ENCODE peak calls at places on chromosomes 5 and 9, in four cellular contexts. One of them, this sample, is unnamed.

GRCh38 chr5:68383888-68384310 is 168.3 kb downstream of the PIK3R1 start:
- DNase-seq in heart left ventricle: no peak
- DNase-seq in GM12878: no peak
- DNase-seq in HCT116: no peak
- DNase-seq in this sample: no peak

GRCh38 chr9:14942037-14942436 is 31.8 kb upstream of the FREM1 start:
- DNase-seq in GM12878: no peak
- DNase-seq in HCT116: no peak
- DNase-seq in heart left ventricle: no peak
- DNase-seq in this sample: no peak

GRCh38 chr5:149636861-149637246 is 55.6 kb downstream of the ARHGEF37 start:
- DNase-seq in HCT116: peak
- DNase-seq in heart left ventricle: no peak
- DNase-seq in GM12878: no peak
- DNase-seq in this sample: peak

GRCh38 chr5:891117-891836 is 1.3 kb downstream of the BRD9 start:
- DNase-seq in HCT116: peak
- DNase-seq in heart left ventricle: no peak
- DNase-seq in GM12878: no peak
- DNase-seq in this sample: no peak

GRCh38 chr9:91245432-91246313 is 116.0 kb downstream of the AUH start:
- DNase-seq in heart left ventricle: no peak
- DNase-seq in GM12878: no peak
- DNase-seq in HCT116: no peak
- DNase-seq in this sample: no peak

GRCh38 chr9:105443121-105443520 is 4.7 kb upstream of the FSD1L start:
- DNase-seq in GM12878: no peak
- DNase-seq in HCT116: no peak
- DNase-seq in heart left ventricle: no peak
- DNase-seq in this sample: no peak

GRCh38 chr9:19284729-19285128 is 54.2 kb downstream of the DENND4C start:
- DNase-seq in heart left ventricle: no peak
- DNase-seq in HCT116: no peak
- DNase-seq in GM12878: no peak
- DNase-seq in this sample: no peak

GRCh38 chr5:149474198-149474597 is 77.0 kb downstream of the CSNK1A1 start:
- DNase-seq in heart left ventricle: no peak
- DNase-seq in GM12878: no peak
- DNase-seq in HCT116: no peak
- DNase-seq in this sample: no peak

GRCh38 chr9:122364783-122365150 is 6.1 kb upstream of the PTGS1 start:
- DNase-seq in HCT116: no peak
- DNase-seq in GM12878: no peak
- DNase-seq in heart left ventricle: no peak
- DNase-seq in this sample: no peak

GRCh38 chr5:51404256-51404655 is 21.0 kb downstream of the ISL1 start:
- DNase-seq in heart left ventricle: no peak
- DNase-seq in HCT116: peak
- DNase-seq in GM12878: no peak
- DNase-seq in this sample: no peak

GRCh38 chr5:53557386-53557785 is 3.1 kb upstream of the NDUFS4 start:
- DNase-seq in HCT116: no peak
- DNase-seq in heart left ventricle: no peak
- DNase-seq in GM12878: no peak
- DNase-seq in this sample: no peak

GRCh38 chr9:87711857-87712800 is 13.8 kb upstream of the CTSL start:
- DNase-seq in HCT116: no peak
- DNase-seq in heart left ventricle: no peak
- DNase-seq in GM12878: no peak
- DNase-seq in this sample: no peak

GRCh38 chr5:100797863-100798262 is 105.2 kb downstream of the ST8SIA4 start:
- DNase-seq in heart left ventricle: no peak
- DNase-seq in HCT116: no peak
- DNase-seq in GM12878: no peak
- DNase-seq in this sample: no peak

GRCh38 chr9:14962193-14962899 is 52.1 kb upstream of the FREM1 start:
- DNase-seq in GM12878: no peak
- DNase-seq in HCT116: no peak
- DNase-seq in heart left ventricle: peak
- DNase-seq in this sample: no peak

GRCh38 chr5:154181156-154181555 is 9.4 kb upstream of the GALNT10 start:
- DNase-seq in HCT116: no peak
- DNase-seq in heart left ventricle: no peak
- DNase-seq in GM12878: no peak
- DNase-seq in this sample: no peak

GRCh38 chr5:1563051-1563461 is 39.3 kb upstream of the LPCAT1 start:
- DNase-seq in GM12878: no peak
- DNase-seq in HCT116: no peak
- DNase-seq in heart left ventricle: no peak
- DNase-seq in this sample: no peak

GRCh38 chr5:16013334-16014065 is 166.1 kb downstream of the MARCHF11 start:
- DNase-seq in heart left ventricle: no peak
- DNase-seq in HCT116: no peak
- DNase-seq in GM12878: no peak
- DNase-seq in this sample: no peak

GRCh38 chr5:76819851-76820280 is 1.0 kb downstream of the F2RL1 start:
- DNase-seq in heart left ventricle: no peak
- DNase-seq in GM12878: no peak
- DNase-seq in HCT116: no peak
- DNase-seq in this sample: no peak

GRCh38 chr5:159286420-159287035 is 23.4 kb downstream of the UBLCP1 start:
- DNase-seq in GM12878: no peak
- DNase-seq in HCT116: no peak
- DNase-seq in heart left ventricle: no peak
- DNase-seq in this sample: no peak

GRCh38 chr5:125699860-125700259 is 723.3 kb upstream of the GRAMD2B start:
- DNase-seq in HCT116: no peak
- DNase-seq in heart left ventricle: no peak
- DNase-seq in GM12878: no peak
- DNase-seq in this sample: no peak

GRCh38 chr5:80960531-80961375 is 590 bp downstream of the RASGRF2 start:
- DNase-seq in HCT116: no peak
- DNase-seq in GM12878: no peak
- DNase-seq in heart left ventricle: peak
- DNase-seq in this sample: no peak

GRCh38 chr9:13424204-13424603 is 144.7 kb upstream of the MPDZ start:
- DNase-seq in HCT116: no peak
- DNase-seq in GM12878: no peak
- DNase-seq in heart left ventricle: no peak
- DNase-seq in this sample: no peak

DNA sequence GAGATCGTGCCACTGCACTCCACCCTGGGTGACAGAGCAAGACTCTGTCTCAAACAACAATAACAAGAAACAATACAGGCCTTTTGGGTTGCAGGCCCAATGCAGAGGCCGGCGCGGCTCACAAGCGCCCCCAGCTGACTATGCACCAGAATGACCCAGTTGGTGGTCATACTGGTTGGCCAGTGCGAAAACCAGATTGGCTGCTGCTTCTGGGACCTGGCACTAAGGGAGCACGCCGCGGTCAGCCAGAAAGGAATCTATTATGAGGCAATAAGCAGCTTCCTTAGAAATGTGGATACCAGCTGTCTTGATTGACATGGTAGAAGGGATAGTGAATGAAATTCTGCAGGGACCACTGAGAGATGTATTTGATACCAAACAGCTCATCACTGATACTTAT is 35.0 kb downstream of the RANBP17 start:
- DNase-seq in HCT116: no peak
- DNase-seq in GM12878: no peak
- DNase-seq in heart left ventricle: no peak
- DNase-seq in this sample: no peak
- TF ChIP-seq CTCF in HCT116: peak
- TF ChIP-seq CTCF in GM12878: peak
- TF ChIP-seq CTCF in heart left ventricle: peak
- TF ChIP-seq CTCF in this sample: peak

DNA sequence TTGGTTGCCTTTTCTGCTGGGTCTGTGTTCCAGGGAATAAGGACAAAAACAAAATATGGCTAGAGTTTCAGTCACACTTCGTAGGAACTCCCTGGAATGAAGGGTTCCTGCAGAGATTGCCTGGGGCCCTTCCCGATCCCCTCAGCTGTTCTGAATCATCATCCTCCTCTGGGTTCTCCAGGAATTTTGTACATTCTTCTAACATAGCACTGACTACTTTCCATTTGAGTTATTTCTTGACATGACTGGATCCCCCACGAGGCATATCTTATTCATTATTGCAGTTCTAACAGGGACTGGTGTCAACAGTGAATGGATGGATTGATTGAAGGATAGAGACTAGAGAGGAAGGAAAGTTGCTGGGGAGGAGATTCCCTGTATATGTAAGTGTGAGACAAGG is 49.2 kb upstream of the TNC start:
- DNase-seq in heart left ventricle: no peak
- DNase-seq in GM12878: no peak
- DNase-seq in HCT116: no peak
- DNase-seq in this sample: peak
- H3K27ac ChIP-seq in heart left ventricle: no peak
- H3K27ac ChIP-seq in GM12878: no peak
- H3K27ac ChIP-seq in HCT116: no peak
- H3K27ac ChIP-seq in this sample: no peak

GRCh38 chr9:98641675-98642074 is 67.1 kb downstream of the GABBR2 start:
- DNase-seq in heart left ventricle: no peak
- DNase-seq in HCT116: no peak
- DNase-seq in GM12878: no peak
- DNase-seq in this sample: no peak

GRCh38 chr9:98640394-98640793 is 68.3 kb downstream of the GABBR2 start:
- DNase-seq in heart left ventricle: no peak
- DNase-seq in HCT116: no peak
- DNase-seq in GM12878: no peak
- DNase-seq in this sample: no peak

GRCh38 chr9:98639133-98639532 is 69.6 kb downstream of the GABBR2 start:
- DNase-seq in GM12878: no peak
- DNase-seq in HCT116: no peak
- DNase-seq in heart left ventricle: no peak
- DNase-seq in this sample: no peak

GRCh38 chr9:98644011-98644410 is 64.7 kb downstream of the GABBR2 start:
- DNase-seq in heart left ventricle: no peak
- DNase-seq in GM12878: no peak
- DNase-seq in HCT116: no peak
- DNase-seq in this sample: no peak

GRCh38 chr9:98642661-98643312 is 65.9 kb downstream of the GABBR2 start:
- DNase-seq in heart left ventricle: no peak
- DNase-seq in HCT116: no peak
- DNase-seq in GM12878: no peak
- DNase-seq in this sample: no peak
- TF ChIP-seq CTCF in heart left ventricle: no peak
- TF ChIP-seq CTCF in HCT116: no peak
- TF ChIP-seq CTCF in GM12878: no peak
- TF ChIP-seq CTCF in this sample: peak

DNA sequence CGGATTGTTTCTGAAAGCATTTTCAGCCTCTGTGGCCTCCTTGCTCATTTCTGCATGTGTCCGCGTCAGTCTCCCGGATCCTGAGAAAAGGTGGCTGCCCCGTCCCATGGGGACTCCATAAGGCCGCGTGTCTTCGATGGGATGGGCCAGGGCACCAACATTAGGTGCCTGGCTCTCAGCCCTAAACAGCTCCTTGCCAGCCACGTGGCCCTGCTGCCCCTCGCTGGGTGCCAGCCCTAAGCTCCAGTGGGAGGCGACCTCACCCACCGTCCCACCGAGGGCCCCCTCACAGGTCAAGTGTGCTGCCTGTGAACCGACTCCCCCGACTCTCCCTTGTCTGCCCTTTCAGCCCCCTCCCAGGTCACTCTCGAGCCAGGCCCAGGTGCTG is 872 bp downstream of the PHYKPL start:
- DNase-seq in heart left ventricle: no peak
- DNase-seq in GM12878: no peak
- DNase-seq in HCT116: no peak
- DNase-seq in this sample: no peak
- H3K27ac ChIP-seq in heart left ventricle: peak
- H3K27ac ChIP-seq in GM12878: peak
- H3K27ac ChIP-seq in HCT116: peak
- H3K27ac ChIP-seq in this sample: peak

This sample was measured in AG04450.